ENCODE peak calls at places on chromosomes 6 and 20, in eight cellular contexts. C is kidney, A is A549, U is ovary, H is heart left ventricle, N is heart right ventricle, V is astrocyte, Y is cardiac muscle cell. Z is an unnamed sample. For H3K4me1, the result is how much of the 10 kb centered on the place peaks cover.

GRCh38 chr6:136526196-136526930 is 23.9 kb downstream of the MAP7 start:
- DNase-seq in C (peak), A (peak), U (peak), H (peak), N (peak), V (peak), Y (peak), Z (peak)

GRCh38 chr6:36852481-36853147 is 13.4 kb upstream of the CPNE5 start:
- DNase-seq in C (no peak), A (no peak), U (no peak), H (peak), N (no peak), V (peak), Y (no peak), Z (peak)

GRCh38 chr6:151365233-151365632 is 26.1 kb downstream of the ZBTB2 start:
- DNase-seq in C (no peak), A (no peak), U (no peak), H (no peak), N (no peak), V (no peak), Y (no peak), Z (no peak)

GRCh38 chr6:132812255-132812732 is 2.1 kb upstream of the RPS12 start:
- DNase-seq in C (no peak), A (no peak), U (no peak), H (no peak), N (no peak), V (peak), Y (no peak), Z (no peak)

GRCh38 chr6:125149256-125150144 is 4.1 kb upstream of the TPD52L1 start:
- DNase-seq in C (no peak), A (no peak), U (no peak), H (no peak), N (no peak), V (peak), Y (no peak), Z (no peak)

GRCh38 chr6:100701728-100702127 is 179.4 kb downstream of the ASCC3 start:
- DNase-seq in C (no peak), A (no peak), U (no peak), H (no peak), N (no peak), V (no peak), Y (no peak), Z (no peak)

GRCh38 chr20:8097307-8097706 is 34.8 kb upstream of the PLCB1 start:
- DNase-seq in C (no peak), A (no peak), U (no peak), H (no peak), N (no peak), V (no peak), Y (no peak), Z (no peak)

GRCh38 chr20:6395695-6396094 is 272.9 kb upstream of the FERMT1 start:
- DNase-seq in C (no peak), A (peak), U (no peak), H (no peak), N (no peak), V (peak), Y (no peak), Z (no peak)

GRCh38 chr6:112941613-112942012 is 594.5 kb downstream of the RFPL4B start:
- DNase-seq in C (no peak), A (no peak), U (no peak), H (no peak), N (no peak), V (no peak), Y (no peak), Z (no peak)

GRCh38 chr20:64114356-64114971 is 7.1 kb upstream of the NPBWR2 start:
- DNase-seq in C (peak), A (no peak), U (no peak), H (no peak), N (no peak), V (no peak), Y (no peak), Z (no peak)

GRCh38 chr6:47794577-47795135 is 12.8 kb downstream of the OPN5 start:
- DNase-seq in C (no peak), A (no peak), U (no peak), H (no peak), N (no peak), V (no peak), Y (no peak), Z (no peak)

GRCh38 chr20:49754596-49754995 is 40.9 kb upstream of the B4GALT5 start:
- DNase-seq in C (no peak), A (no peak), U (no peak), H (no peak), N (no peak), V (no peak), Y (no peak), Z (no peak)

GRCh38 chr20:22773326-22773725 is 189.0 kb upstream of the FOXA2 start:
- DNase-seq in C (no peak), A (peak), U (no peak), H (no peak), N (no peak), V (no peak), Y (no peak), Z (no peak)

GRCh38 chr6:39347906-39348585 is 25.5 kb upstream of the KCNK16 start:
- DNase-seq in C (peak), A (peak), U (peak), H (peak), N (peak), V (peak), Y (peak), Z (peak)

GRCh38 chr6:11366934-11367637 is 134.6 kb upstream of the NEDD9 start:
- DNase-seq in C (no peak), A (peak), U (no peak), H (no peak), N (no peak), V (peak), Y (no peak), Z (no peak)

GRCh38 chr6:14382381-14383236 is 265.0 kb downstream of the CD83 start:
- DNase-seq in C (no peak), A (no peak), U (no peak), H (no peak), N (no peak), V (no peak), Y (no peak), Z (no peak)

GRCh38 chr6:108588586-108588985 is 27.9 kb downstream of the FOXO3 start:
- DNase-seq in C (no peak), A (no peak), U (no peak), H (peak), N (no peak), V (peak), Y (no peak), Z (peak)

GRCh38 chr20:32457476-32457986 is 99.4 kb downstream of the ASXL1 start:
- DNase-seq in C (peak), A (peak), U (peak), H (peak), N (peak), V (peak), Y (peak), Z (peak)

GRCh38 chr6:57822896-57823358 is 505.5 kb downstream of the PRIM2 start:
- DNase-seq in C (no peak), A (peak), U (peak), H (no peak), N (no peak), V (no peak), Y (no peak), Z (no peak)

GRCh38 chr6:144006731-144007454 is 1.2 kb downstream of the PLAGL1 start:
- DNase-seq in C (no peak), A (peak), U (peak), H (peak), N (peak), V (peak), Y (no peak), Z (no peak)

GRCh38 chr20:49445176-49445575 is 37.3 kb downstream of the KCNB1 start:
- DNase-seq in C (no peak), A (no peak), U (no peak), H (no peak), N (no peak), V (no peak), Y (peak), Z (no peak)

GRCh38 chr6:125316621-125317020 is 14.9 kb upstream of the HDDC2 start:
- DNase-seq in C (no peak), A (no peak), U (no peak), H (no peak), N (no peak), V (no peak), Y (no peak), Z (no peak)

GRCh38 chr6:137904822-137905617 is 38.0 kb downstream of the TNFAIP3 start:
- DNase-seq in C (peak), A (no peak), U (no peak), H (no peak), N (peak), V (peak), Y (no peak), Z (no peak)

GRCh38 chr6:149723771-149724417 is 6.0 kb upstream of the LATS1 start:
- DNase-seq in C (no peak), A (peak), U (no peak), H (no peak), N (peak), V (peak), Y (peak), Z (no peak)

GRCh38 chr6:127992144-127992543 is 91.3 kb upstream of the THEMIS start:
- DNase-seq in C (no peak), A (no peak), U (no peak), H (no peak), N (no peak), V (no peak), Y (no peak), Z (no peak)

GRCh38 chr20:58647814-58648501 is 3.1 kb upstream of the STX16 start:
- DNase-seq in C (peak), A (no peak), U (no peak), H (no peak), N (peak), V (peak), Y (no peak), Z (no peak)

GRCh38 chr20:58650776-58651547 is at the start of gene STX16:
- DNase-seq in C (peak), A (peak), U (peak), H (peak), N (peak), V (peak), Y (peak), Z (peak)

GRCh38 chr20:58651548-58651822 is 402 bp downstream of the STX16 start:
- DNase-seq in C (no peak), A (no peak), U (no peak), H (no peak), N (peak), V (no peak), Y (peak), Z (no peak)

GRCh38 chr20:58650181-58650775 is 805 bp upstream of the STX16 start:
- DNase-seq in C (no peak), A (no peak), U (peak), H (peak), N (peak), V (no peak), Y (peak), Z (no peak)

GRCh38 chr20:58649288-58650180 is 1.5 kb upstream of the STX16 start:
- DNase-seq in C (peak), A (no peak), U (peak), H (no peak), N (peak), V (no peak), Y (peak), Z (no peak)
- H3K4me1 ChIP-seq in C (under half), A (under half), U (under half), H (under half), N (under half), V (half or more), Y (under half), Z (under half)

DNA sequence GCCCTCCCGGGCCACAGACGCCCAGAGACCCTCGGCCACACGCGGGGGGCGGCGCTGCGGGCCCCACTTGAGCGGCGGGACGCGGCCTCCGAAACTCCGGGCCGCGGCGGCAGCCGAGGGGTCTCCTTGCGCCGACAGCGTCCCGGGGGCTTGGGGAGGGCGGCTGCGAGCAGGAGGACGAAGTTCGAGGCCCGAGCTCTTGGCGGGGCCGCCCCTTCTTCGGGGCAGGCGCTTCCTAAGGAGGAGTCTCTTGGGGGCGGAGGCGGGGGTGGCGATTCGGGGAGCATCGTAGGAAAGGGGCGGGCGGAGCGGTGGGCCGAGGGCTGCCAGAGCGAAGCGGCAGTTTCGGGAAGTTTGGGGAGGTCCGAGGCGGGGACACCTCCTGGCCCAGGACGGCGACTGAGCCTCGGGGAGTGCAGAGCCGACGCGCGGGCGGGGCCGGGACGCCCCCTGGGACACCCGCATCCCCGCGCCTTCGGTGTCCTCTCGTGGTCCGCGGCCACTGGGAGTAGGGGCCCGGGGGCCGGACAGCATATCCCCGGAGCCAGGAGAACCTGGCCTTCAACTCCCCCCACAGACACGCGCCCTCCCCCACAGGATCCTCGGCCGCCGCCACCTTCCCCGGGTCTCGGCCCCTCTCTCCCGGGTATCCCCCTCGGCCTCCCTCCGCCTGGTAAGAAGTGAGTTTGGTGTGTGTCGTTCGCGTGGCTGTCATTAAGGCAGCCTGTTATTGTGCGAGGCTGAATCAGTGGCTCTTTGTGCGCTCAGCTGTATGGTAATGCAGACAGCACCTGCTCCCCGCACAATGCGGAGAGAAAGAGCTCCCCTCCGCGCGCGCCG is 613 bp upstream of the DLL1 start:
- DNase-seq in C (peak), A (no peak), U (peak), H (peak), N (peak), V (no peak), Y (peak), Z (peak)
- H3K4me1 ChIP-seq in C (under half), A (under half), U (under half), H (half or more), N (half or more), V (under half), Y (under half), Z (under half)

DNA sequence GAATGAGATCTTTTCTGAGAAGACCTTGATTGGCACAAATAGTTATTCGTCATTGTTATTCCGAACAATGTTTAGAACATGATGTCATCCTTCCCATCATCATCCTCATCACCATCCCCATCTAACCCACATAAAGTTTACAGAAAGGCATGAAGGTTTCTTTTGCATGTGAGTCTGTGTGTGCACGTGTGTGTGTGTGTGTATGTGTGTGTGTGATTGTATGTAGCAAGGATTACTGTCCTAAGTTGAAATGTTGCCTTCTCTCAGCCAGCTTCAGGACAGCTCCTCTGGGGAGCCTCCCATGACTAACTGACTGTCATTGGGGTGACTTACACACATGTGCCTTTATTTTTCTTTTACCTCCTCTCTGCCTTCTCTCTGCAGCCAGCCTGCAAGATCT is 113.5 kb downstream of the SLC22A3 start:
- DNase-seq in C (no peak), A (no peak), U (no peak), H (no peak), N (no peak), V (peak), Y (no peak), Z (no peak)
- H3K4me1 ChIP-seq in C (under half), A (under half), U (under half), H (under half), N (under half), V (under half), Y (under half), Z (under half)

GRCh38 chr20:54126809-54127655 is 46.8 kb downstream of the CYP24A1 start:
- DNase-seq in C (no peak), A (peak), U (no peak), H (no peak), N (no peak), V (no peak), Y (no peak), Z (no peak)

GRCh38 chr20:54128175-54128574 is 45.6 kb downstream of the CYP24A1 start:
- DNase-seq in C (no peak), A (no peak), U (no peak), H (no peak), N (no peak), V (no peak), Y (no peak), Z (no peak)

GRCh38 chr20:54131675-54132611 is 41.8 kb downstream of the CYP24A1 start:
- DNase-seq in C (no peak), A (no peak), U (no peak), H (no peak), N (no peak), V (no peak), Y (no peak), Z (no peak)

GRCh38 chr20:54132612-54133433 is 41.0 kb downstream of the CYP24A1 start:
- DNase-seq in C (no peak), A (peak), U (no peak), H (no peak), N (no peak), V (peak), Y (peak), Z (no peak)

DNA sequence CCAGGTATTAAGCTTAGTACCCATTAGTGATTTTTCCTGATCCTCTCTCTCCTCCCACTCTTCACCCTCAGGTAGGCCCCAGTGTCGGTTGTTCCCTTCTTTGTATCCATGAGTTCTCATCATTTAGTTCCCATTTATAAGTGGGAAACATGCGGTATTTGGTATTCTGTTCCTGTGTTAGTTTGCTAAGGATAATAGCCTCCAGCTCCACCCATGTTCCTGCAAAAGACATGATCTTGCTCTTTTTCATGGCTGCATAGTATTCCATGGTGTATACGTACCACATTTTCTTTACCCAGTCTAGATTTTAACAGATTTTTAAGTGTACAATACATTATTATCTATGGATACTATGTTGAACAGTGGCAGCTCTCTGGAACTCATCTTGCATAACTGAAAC is 44.4 kb downstream of the CYP24A1 start:
- DNase-seq in C (no peak), A (no peak), U (no peak), H (no peak), N (no peak), V (no peak), Y (no peak), Z (no peak)
- H3K4me1 ChIP-seq in C (under half), A (half or more), U (under half), H (under half), N (under half), V (under half), Y (under half), Z (under half)

GRCh38 chr6:44074383-44075136 is 52.7 kb downstream of the MRPL14 start:
- DNase-seq in C (no peak), A (peak), U (peak), H (peak), N (peak), V (peak), Y (peak), Z (peak)
- H3K4me1 ChIP-seq in C (under half), A (under half), U (under half), H (half or more), N (under half), V (under half), Y (under half), Z (under half)

GRCh38 chr20:38246357-38247165 is 14.0 kb downstream of the KIAA1755 start:
- DNase-seq in C (no peak), A (no peak), U (peak), H (no peak), N (peak), V (peak), Y (no peak), Z (no peak)
- H3K4me1 ChIP-seq in C (under half), A (under half), U (under half), H (under half), N (under half), V (under half), Y (under half), Z (under half)

GRCh38 chr20:3904224-3904623 is 15.0 kb downstream of the PANK2 start:
- DNase-seq in C (no peak), A (no peak), U (no peak), H (no peak), N (no peak), V (no peak), Y (no peak), Z (no peak)
- H3K4me1 ChIP-seq in C (under half), A (under half), U (under half), H (half or more), N (half or more), V (under half), Y (under half), Z (under half)

Z was measured in aorta.